ENCODE peak calls at places on chromosomes 4 and X, in seven cellular contexts. One of them, this sample, is unnamed.

GRCh38 chr4:61442936-61443335 is 242.8 kb downstream of the ADGRL3 start:
- DNase-seq in stomach: no peak
- DNase-seq in IMR-90: no peak
- DNase-seq in body of pancreas: no peak
- DNase-seq in tibial nerve: no peak
- DNase-seq in right lobe of liver: no peak
- DNase-seq in A549: no peak
- DNase-seq in this sample: no peak

GRCh38 chr4:15956179-15956850 is 6.7 kb downstream of the FGFBP2 start:
- DNase-seq in stomach: peak
- DNase-seq in IMR-90: peak
- DNase-seq in body of pancreas: peak
- DNase-seq in tibial nerve: peak
- DNase-seq in right lobe of liver: peak
- DNase-seq in A549: peak
- DNase-seq in this sample: peak

GRCh38 chr4:2438822-2439718 is 20.3 kb downstream of the CFAP99 start:
- DNase-seq in stomach: no peak
- DNase-seq in IMR-90: no peak
- DNase-seq in body of pancreas: no peak
- DNase-seq in tibial nerve: no peak
- DNase-seq in right lobe of liver: no peak
- DNase-seq in A549: no peak
- DNase-seq in this sample: no peak

GRCh38 chr4:11105715-11106114 is 323.0 kb downstream of the HS3ST1 start:
- DNase-seq in stomach: no peak
- DNase-seq in IMR-90: no peak
- DNase-seq in body of pancreas: no peak
- DNase-seq in tibial nerve: no peak
- DNase-seq in right lobe of liver: no peak
- DNase-seq in A549: no peak
- DNase-seq in this sample: no peak

GRCh38 chr4:111323496-111323895 is 700.6 kb upstream of the PITX2 start:
- DNase-seq in stomach: no peak
- DNase-seq in IMR-90: peak
- DNase-seq in body of pancreas: no peak
- DNase-seq in tibial nerve: no peak
- DNase-seq in right lobe of liver: no peak
- DNase-seq in A549: no peak
- DNase-seq in this sample: no peak

GRCh38 chrX:42098897-42099296 is 175.5 kb upstream of the CASK start:
- DNase-seq in stomach: no peak
- DNase-seq in IMR-90: no peak
- DNase-seq in body of pancreas: no peak
- DNase-seq in tibial nerve: no peak
- DNase-seq in right lobe of liver: no peak
- DNase-seq in A549: no peak
- DNase-seq in this sample: peak

GRCh38 chrX:130330706-130331105 is 9.0 kb upstream of the SLC25A14 start:
- DNase-seq in stomach: peak
- DNase-seq in IMR-90: peak
- DNase-seq in body of pancreas: peak
- DNase-seq in tibial nerve: no peak
- DNase-seq in right lobe of liver: peak
- DNase-seq in A549: peak
- DNase-seq in this sample: peak

GRCh38 chr4:162683659-162684370 is 482.9 kb downstream of the NAF1 start:
- DNase-seq in stomach: no peak
- DNase-seq in IMR-90: no peak
- DNase-seq in body of pancreas: no peak
- DNase-seq in tibial nerve: no peak
- DNase-seq in right lobe of liver: no peak
- DNase-seq in A549: peak
- DNase-seq in this sample: no peak

GRCh38 chrX:150694738-150695410 is 1.7 kb downstream of the MTMR1 start:
- DNase-seq in stomach: no peak
- DNase-seq in IMR-90: no peak
- DNase-seq in body of pancreas: no peak
- DNase-seq in tibial nerve: no peak
- DNase-seq in right lobe of liver: no peak
- DNase-seq in A549: no peak
- DNase-seq in this sample: no peak

GRCh38 chr4:108556588-108557200 is 63.7 kb upstream of the RPL34 start:
- DNase-seq in stomach: no peak
- DNase-seq in IMR-90: no peak
- DNase-seq in body of pancreas: no peak
- DNase-seq in tibial nerve: no peak
- DNase-seq in right lobe of liver: no peak
- DNase-seq in A549: no peak
- DNase-seq in this sample: no peak

GRCh38 chrX:48648299-48648698 is 35.3 kb upstream of the WAS start:
- DNase-seq in stomach: peak
- DNase-seq in IMR-90: peak
- DNase-seq in body of pancreas: peak
- DNase-seq in tibial nerve: peak
- DNase-seq in right lobe of liver: no peak
- DNase-seq in A549: no peak
- DNase-seq in this sample: peak

GRCh38 chrX:154793084-154793483 is 12.2 kb downstream of the MPP1 start:
- DNase-seq in stomach: no peak
- DNase-seq in IMR-90: no peak
- DNase-seq in body of pancreas: no peak
- DNase-seq in tibial nerve: no peak
- DNase-seq in right lobe of liver: no peak
- DNase-seq in A549: no peak
- DNase-seq in this sample: no peak

GRCh38 chrX:110915579-110915978 is 120.0 kb upstream of the CHRDL1 start:
- DNase-seq in stomach: no peak
- DNase-seq in IMR-90: no peak
- DNase-seq in body of pancreas: no peak
- DNase-seq in tibial nerve: no peak
- DNase-seq in right lobe of liver: no peak
- DNase-seq in A549: no peak
- DNase-seq in this sample: no peak

GRCh38 chr4:82639947-82640346 is 78.2 kb upstream of the TMEM150C start:
- DNase-seq in stomach: no peak
- DNase-seq in IMR-90: no peak
- DNase-seq in body of pancreas: no peak
- DNase-seq in tibial nerve: no peak
- DNase-seq in right lobe of liver: no peak
- DNase-seq in A549: no peak
- DNase-seq in this sample: peak

GRCh38 chrX:134172588-134173259 is 64.3 kb upstream of the CCDC160 start:
- DNase-seq in stomach: peak
- DNase-seq in IMR-90: no peak
- DNase-seq in body of pancreas: peak
- DNase-seq in tibial nerve: no peak
- DNase-seq in right lobe of liver: peak
- DNase-seq in A549: peak
- DNase-seq in this sample: peak

GRCh38 chrX:50200907-50201306 is at the start of gene AKAP4:
- DNase-seq in stomach: no peak
- DNase-seq in IMR-90: no peak
- DNase-seq in body of pancreas: no peak
- DNase-seq in tibial nerve: no peak
- DNase-seq in right lobe of liver: no peak
- DNase-seq in A549: no peak
- DNase-seq in this sample: no peak

GRCh38 chrX:50202539-50202938 is 1.7 kb upstream of the AKAP4 start:
- DNase-seq in stomach: no peak
- DNase-seq in IMR-90: no peak
- DNase-seq in body of pancreas: no peak
- DNase-seq in tibial nerve: no peak
- DNase-seq in right lobe of liver: no peak
- DNase-seq in A549: no peak
- DNase-seq in this sample: no peak

GRCh38 chrX:50206753-50207152 is 2.2 kb downstream of the CCNB3 start:
- DNase-seq in stomach: no peak
- DNase-seq in IMR-90: no peak
- DNase-seq in body of pancreas: no peak
- DNase-seq in tibial nerve: no peak
- DNase-seq in right lobe of liver: no peak
- DNase-seq in A549: no peak
- DNase-seq in this sample: no peak

DNA sequence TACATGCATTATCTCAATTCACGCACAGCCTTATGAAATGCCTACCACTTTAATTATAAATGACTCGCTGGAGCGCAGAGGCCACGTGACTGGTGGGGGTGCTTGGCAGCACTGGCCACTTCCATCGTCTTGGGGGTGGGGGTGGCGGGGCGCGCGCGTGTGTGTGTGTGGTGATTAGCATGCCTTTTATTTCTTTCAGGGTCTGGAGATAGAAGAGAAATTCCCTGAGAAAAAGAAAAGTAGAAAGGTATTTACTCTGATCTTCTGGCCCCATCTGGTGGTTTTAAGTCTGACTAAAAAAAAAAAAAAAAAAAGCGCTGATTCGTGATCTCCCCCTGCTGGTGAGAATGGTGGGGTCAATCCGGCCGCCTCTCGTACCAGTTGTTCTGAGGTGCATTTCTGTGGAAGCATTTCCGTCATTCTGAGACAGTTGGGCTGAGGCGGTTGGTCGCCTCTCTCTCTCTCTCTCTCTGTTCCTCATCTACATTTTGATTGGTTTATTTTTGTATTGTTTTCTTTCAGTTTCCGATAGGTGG is at the start of gene CCNB3:
- DNase-seq in stomach: peak
- DNase-seq in IMR-90: peak
- DNase-seq in body of pancreas: peak
- DNase-seq in tibial nerve: peak
- DNase-seq in right lobe of liver: peak
- DNase-seq in A549: peak
- DNase-seq in this sample: peak
- TF ChIP-seq POLR2A in stomach: no peak
- TF ChIP-seq POLR2A in IMR-90: no peak
- TF ChIP-seq POLR2A in body of pancreas: peak
- TF ChIP-seq POLR2A in tibial nerve: no peak
- TF ChIP-seq POLR2A in right lobe of liver: peak
- TF ChIP-seq POLR2A in A549: peak
- TF ChIP-seq POLR2A in this sample: no peak

GRCh38 chrX:36867143-36867542 is 141.0 kb upstream of the FAM47C start:
- DNase-seq in stomach: no peak
- DNase-seq in IMR-90: peak
- DNase-seq in body of pancreas: no peak
- DNase-seq in tibial nerve: no peak
- DNase-seq in right lobe of liver: no peak
- DNase-seq in A549: peak
- DNase-seq in this sample: no peak
- TF ChIP-seq POLR2A in stomach: no peak
- TF ChIP-seq POLR2A in IMR-90: no peak
- TF ChIP-seq POLR2A in body of pancreas: no peak
- TF ChIP-seq POLR2A in tibial nerve: no peak
- TF ChIP-seq POLR2A in right lobe of liver: no peak
- TF ChIP-seq POLR2A in A549: no peak
- TF ChIP-seq POLR2A in this sample: no peak

GRCh38 chr4:182918791-182919302 is 1.7 kb upstream of the DCTD start:
- DNase-seq in stomach: no peak
- DNase-seq in IMR-90: no peak
- DNase-seq in body of pancreas: no peak
- DNase-seq in tibial nerve: no peak
- DNase-seq in right lobe of liver: no peak
- DNase-seq in A549: no peak
- DNase-seq in this sample: no peak

GRCh38 chr4:182914357-182914756 is 2.8 kb downstream of the DCTD start:
- DNase-seq in stomach: no peak
- DNase-seq in IMR-90: no peak
- DNase-seq in body of pancreas: no peak
- DNase-seq in tibial nerve: no peak
- DNase-seq in right lobe of liver: no peak
- DNase-seq in A549: no peak
- DNase-seq in this sample: no peak

GRCh38 chr4:182918044-182918607 is 940 bp upstream of the DCTD start:
- DNase-seq in stomach: no peak
- DNase-seq in IMR-90: no peak
- DNase-seq in body of pancreas: no peak
- DNase-seq in tibial nerve: no peak
- DNase-seq in right lobe of liver: no peak
- DNase-seq in A549: no peak
- DNase-seq in this sample: no peak

GRCh38 chr4:182917182-182918043 is at the start of gene DCTD:
- DNase-seq in stomach: peak
- DNase-seq in IMR-90: peak
- DNase-seq in body of pancreas: peak
- DNase-seq in tibial nerve: peak
- DNase-seq in right lobe of liver: peak
- DNase-seq in A549: no peak
- DNase-seq in this sample: peak

DNA sequence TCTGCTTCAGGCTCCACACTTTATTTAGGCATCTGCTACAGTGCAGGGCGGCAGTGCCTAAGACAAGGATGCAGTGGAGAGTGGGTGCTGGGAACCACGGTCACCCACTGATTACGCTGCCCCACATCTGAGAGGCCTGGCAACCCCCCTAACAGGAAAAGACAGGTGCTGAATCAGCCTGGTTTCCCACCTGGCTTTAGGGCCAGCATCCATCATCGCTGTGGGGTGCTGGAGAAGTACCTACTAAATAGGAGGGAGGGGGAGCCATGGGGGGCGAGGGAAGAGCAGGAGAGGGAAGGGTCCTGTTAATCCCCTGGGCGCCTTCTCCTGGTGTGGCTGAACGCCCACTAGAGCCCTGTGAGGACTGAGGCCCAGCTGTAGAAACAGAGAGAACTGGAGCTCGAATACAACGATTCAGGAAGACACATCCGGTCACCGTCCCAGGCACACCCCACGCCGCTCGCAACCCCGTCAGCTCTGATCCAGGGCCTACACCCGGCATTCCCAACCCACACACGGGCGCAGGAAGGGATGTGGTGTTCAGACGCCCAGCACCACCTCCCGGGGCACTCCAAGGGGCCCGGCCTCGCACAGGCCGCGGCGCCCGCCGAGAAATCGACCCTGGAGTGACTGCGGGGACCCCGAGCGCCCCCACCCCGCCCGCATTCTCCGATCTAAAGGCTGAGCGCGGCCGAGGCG is 554 bp downstream of the DCTD start:
- DNase-seq in stomach: peak
- DNase-seq in IMR-90: peak
- DNase-seq in body of pancreas: peak
- DNase-seq in tibial nerve: peak
- DNase-seq in right lobe of liver: peak
- DNase-seq in A549: peak
- DNase-seq in this sample: peak
- TF ChIP-seq POLR2A in stomach: no peak
- TF ChIP-seq POLR2A in IMR-90: peak
- TF ChIP-seq POLR2A in body of pancreas: peak
- TF ChIP-seq POLR2A in tibial nerve: no peak
- TF ChIP-seq POLR2A in right lobe of liver: no peak
- TF ChIP-seq POLR2A in A549: no peak
- TF ChIP-seq POLR2A in this sample: no peak

GRCh38 chr4:153222162-153222789 is 18.0 kb downstream of the TRIM2 start:
- DNase-seq in stomach: peak
- DNase-seq in IMR-90: peak
- DNase-seq in body of pancreas: peak
- DNase-seq in tibial nerve: peak
- DNase-seq in right lobe of liver: peak
- DNase-seq in A549: no peak
- DNase-seq in this sample: peak
- TF ChIP-seq POLR2A in stomach: no peak
- TF ChIP-seq POLR2A in IMR-90: peak
- TF ChIP-seq POLR2A in body of pancreas: no peak
- TF ChIP-seq POLR2A in tibial nerve: peak
- TF ChIP-seq POLR2A in right lobe of liver: no peak
- TF ChIP-seq POLR2A in A549: no peak
- TF ChIP-seq POLR2A in this sample: peak

This sample was measured in ovary.